ENCODE peak calls at places on chromosomes 1 and 21, in four cellular contexts. V is astrocyte, Z is PC-9, W is HCT116. P is an unnamed sample.
A peak's percentile ranks its signal among the peaks of the same experiment; 100 is the strongest.

GRCh38 chr21:38561613-38562012 is 63.3 kb upstream of the ERG start:
- DNase-seq in V (no peak), Z (no peak), W (no peak), P (no peak)

GRCh38 chr1:7447736-7448135 is 323.4 kb upstream of the VAMP3 start:
- DNase-seq in V (no peak), Z (no peak), W (no peak), P (no peak)

GRCh38 chr1:9882296-9882944 is 27.6 kb downstream of the CTNNBIP1 start:
- DNase-seq in V (no peak), Z (no peak), W (no peak), P (no peak)

GRCh38 chr21:38488640-38489282 is 9.5 kb downstream of the ERG start:
- DNase-seq in V (no peak), Z (no peak), W (no peak), P (no peak)

GRCh38 chr1:71490432-71490831 is 409.6 kb upstream of the ZRANB2 start:
- DNase-seq in V (peak; percentile 42), Z (no peak), W (no peak), P (no peak)

GRCh38 chr1:153540394-153541361 is at the start of gene S100A5:
- DNase-seq in V (peak; percentile 71), Z (peak; percentile 95), W (no peak), P (no peak)

GRCh38 chr1:18299441-18300338 is 181.0 kb upstream of the KLHDC7A start:
- DNase-seq in V (no peak), Z (no peak), W (peak; percentile 10), P (peak; percentile 40)

GRCh38 chr1:179822107-179822506 is 55.5 kb downstream of the TOR1AIP2 start:
- DNase-seq in V (no peak), Z (no peak), W (no peak), P (no peak)

GRCh38 chr1:26784023-26784871 is 3.5 kb upstream of the PIGV start:
- DNase-seq in V (peak; percentile 34), Z (peak; percentile 80), W (no peak), P (peak; percentile 80)

GRCh38 chr1:26102046-26102925 is 9.3 kb upstream of the PDIK1L start:
- DNase-seq in V (no peak), Z (no peak), W (no peak), P (no peak)

GRCh38 chr1:42221952-42222606 is 57.5 kb upstream of the GUCA2A start:
- DNase-seq in V (peak; percentile 97), Z (peak; percentile 93), W (no peak), P (no peak)

GRCh38 chr1:2210786-2211185 is 16.2 kb upstream of the FAAP20 start:
- DNase-seq in V (no peak), Z (no peak), W (no peak), P (no peak)

GRCh38 chr1:151916959-151917358 is 7.6 kb upstream of the THEM4 start:
- DNase-seq in V (no peak), Z (no peak), W (no peak), P (no peak)

GRCh38 chr21:17726047-17726446 is 93.1 kb downstream of the C21orf91 start:
- DNase-seq in V (no peak), Z (no peak), W (peak; percentile 23), P (no peak)

GRCh38 chr1:113140588-113141446 is 67.8 kb downstream of the LRIG2 start:
- DNase-seq in V (peak; percentile 34), Z (peak; percentile 61), W (peak; percentile 43), P (peak; percentile 83)

GRCh38 chr1:205344010-205344808 is 12.5 kb downstream of the KLHDC8A start:
- DNase-seq in V (no peak), Z (no peak), W (no peak), P (peak; percentile 72)

GRCh38 chr1:86472165-86472564 is 3.4 kb downstream of the CLCA1 start:
- DNase-seq in V (no peak), Z (no peak), W (no peak), P (no peak)

GRCh38 chr21:23016617-23017016 is 2018.4 kb downstream of the NCAM2 start:
- DNase-seq in V (no peak), Z (no peak), W (no peak), P (peak; percentile 35)

GRCh38 chr1:32818804-32819541 is 1.5 kb downstream of the S100PBP start:
- DNase-seq in V (no peak), Z (no peak), W (no peak), P (no peak)
- TF ChIP-seq EZH2 in V (no peak), Z (no peak), W (no peak), P (no peak)

DNA sequence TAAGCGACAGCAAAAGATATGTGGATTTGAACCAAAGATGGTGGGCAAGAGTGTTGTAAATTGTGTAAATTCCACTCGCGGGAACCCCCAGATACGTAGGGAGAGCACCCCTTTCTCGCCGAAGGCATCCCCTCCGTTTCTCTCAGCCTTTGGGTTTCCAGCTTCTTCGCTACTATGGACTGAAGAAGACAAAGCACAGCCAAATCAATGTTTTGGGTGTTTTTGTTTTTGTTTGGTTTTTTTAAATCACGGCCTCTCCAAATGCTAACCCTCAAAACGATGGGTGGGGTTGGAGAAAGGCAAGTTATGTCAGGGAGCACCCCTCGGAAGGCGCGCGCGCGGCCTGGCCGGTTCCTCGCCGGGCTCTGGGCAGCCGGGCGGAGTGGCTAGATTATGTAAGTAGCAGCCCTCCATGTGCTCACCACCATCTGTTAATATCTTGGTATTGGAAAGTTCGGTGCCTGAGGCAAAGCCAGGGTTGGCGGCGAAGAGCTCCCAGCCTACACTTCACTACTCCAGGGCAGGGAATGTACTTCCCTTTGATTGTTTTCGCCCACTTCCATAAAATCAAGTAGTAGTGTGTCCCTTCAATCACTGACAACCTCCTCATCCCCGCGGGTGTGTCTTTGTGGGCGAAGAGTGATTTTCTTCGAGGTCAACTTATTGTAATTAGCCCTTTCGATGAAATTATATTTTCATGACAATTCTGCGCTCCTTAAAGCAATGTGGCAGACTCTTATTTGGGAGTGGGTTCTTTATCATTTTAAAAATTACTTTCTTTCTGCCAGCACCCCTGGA is 4.0 kb upstream of the PROX1 start:
- DNase-seq in V (no peak), Z (no peak), W (no peak), P (no peak)
- TF ChIP-seq EZH2 in V (no peak), Z (no peak), W (no peak), P (peak; percentile 35)

GRCh38 chr1:39690943-39691382 is 270 bp downstream of the HPCAL4 start:
- DNase-seq in V (no peak), Z (no peak), W (no peak), P (no peak)
- TF ChIP-seq EZH2 in V (no peak), Z (no peak), W (no peak), P (no peak)

GRCh38 chr1:183470961-183471747 is 1.1 kb upstream of the SMG7 start:
- DNase-seq in V (peak; percentile 71), Z (peak; percentile 75), W (peak; percentile 68), P (peak; percentile 87)
- TF ChIP-seq EZH2 in V (no peak), Z (no peak), W (no peak), P (no peak)

DNA sequence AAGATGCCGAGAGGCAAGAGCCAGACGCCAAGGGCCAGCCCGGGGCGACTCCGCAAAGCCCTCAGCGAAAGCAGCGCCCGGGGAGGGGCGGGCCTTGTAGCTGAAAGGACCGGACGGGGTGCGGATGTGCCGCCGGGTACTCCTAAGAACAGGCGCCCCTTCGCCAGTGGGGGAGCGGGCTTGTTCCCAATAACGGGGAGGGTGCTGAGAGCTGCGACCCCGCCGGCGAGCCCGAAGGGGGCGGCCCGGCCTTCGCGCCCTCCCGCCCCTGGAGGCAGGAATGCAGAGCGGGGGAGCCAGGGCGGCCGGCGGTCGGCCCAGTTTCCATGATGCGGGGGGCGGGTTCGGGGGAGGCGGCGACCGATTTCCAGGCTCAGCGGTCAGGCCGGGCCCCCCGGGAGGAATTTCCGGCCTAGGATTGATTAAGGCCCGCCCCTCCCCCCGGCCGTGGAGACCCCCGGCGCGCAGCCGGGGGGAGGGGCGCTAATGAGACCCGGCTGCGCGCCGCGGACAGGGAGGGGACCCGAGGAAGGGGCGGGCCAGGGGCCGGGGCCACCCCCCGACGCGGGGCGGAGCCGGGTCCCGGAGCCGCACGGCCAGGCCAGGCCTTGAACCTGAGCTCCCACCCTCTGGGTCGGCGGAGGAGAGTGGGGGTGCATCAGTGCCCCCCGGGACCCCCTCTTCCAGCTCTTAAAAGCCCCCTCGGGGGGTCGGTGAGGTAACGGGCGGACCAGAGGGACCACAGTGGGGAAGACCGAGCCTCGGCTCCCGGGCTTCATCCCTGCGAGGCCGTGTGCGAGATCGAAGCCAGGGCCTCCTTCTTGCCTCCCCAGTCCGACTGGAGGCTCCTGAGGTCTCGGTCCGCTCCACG is 898 bp upstream of the TMEM200B start:
- DNase-seq in V (peak; percentile 60), Z (no peak), W (peak; percentile 46), P (peak; percentile 92)
- TF ChIP-seq EZH2 in V (peak; percentile 0), Z (no peak), W (no peak), P (no peak)

DNA sequence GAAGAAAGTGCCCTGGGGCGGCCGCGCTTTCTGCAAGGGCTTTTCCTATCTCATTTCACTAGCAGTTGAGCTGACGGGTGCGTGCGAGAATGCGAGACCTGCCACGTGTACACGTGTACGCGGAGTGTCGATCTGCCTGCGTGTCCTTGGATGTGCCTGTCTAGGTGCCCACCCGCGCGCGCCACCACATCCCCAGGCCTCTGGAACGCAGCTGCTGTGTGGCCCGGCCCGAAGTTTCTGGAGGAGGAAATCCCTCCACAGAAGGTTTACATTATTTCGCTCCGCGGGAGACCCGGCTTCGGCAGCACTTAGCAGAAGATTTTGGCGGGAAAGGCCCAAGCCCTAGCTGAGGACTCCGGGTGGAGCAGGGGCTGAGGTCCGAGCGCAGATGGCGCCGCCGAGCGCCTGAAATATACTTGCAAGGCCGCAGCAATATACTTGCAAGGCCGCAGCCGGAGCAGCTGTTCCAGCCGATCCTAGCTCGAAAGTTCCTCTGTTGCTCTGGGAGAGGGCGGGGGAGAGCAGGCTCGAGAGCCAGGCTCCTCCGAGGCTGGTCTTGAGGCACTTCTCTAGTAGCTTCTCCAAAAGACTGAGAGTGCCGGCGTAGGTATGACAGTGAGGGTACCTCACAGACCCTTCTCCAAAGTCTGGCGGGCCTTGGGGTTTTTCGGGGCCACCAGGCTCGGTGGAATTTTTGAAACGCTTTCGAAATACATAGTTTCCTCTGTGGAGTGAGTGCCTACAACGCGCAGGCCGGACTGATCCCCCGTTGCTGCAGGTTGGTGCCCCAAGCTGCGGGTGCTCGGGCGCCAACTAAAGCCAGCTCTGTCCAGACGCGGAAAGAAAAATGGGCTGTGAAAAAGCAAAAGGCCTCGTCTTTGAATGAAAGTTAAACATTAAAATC is 3.8 kb downstream of the TBX15 start:
- DNase-seq in V (no peak), Z (no peak), W (no peak), P (no peak)
- TF ChIP-seq EZH2 in V (peak; percentile 46), Z (no peak), W (no peak), P (peak; percentile 60)

GRCh38 chr1:34176830-34177613 is at the start of gene C1orf94:
- DNase-seq in V (no peak), Z (no peak), W (no peak), P (no peak)
- TF ChIP-seq EZH2 in V (no peak), Z (no peak), W (no peak), P (no peak)